ENCODE peak calls at places on chromosomes 2 and 18, in seven cellular contexts. J is sigmoid colon; W is NCI-H748 treated with DMSO at 0.1 percent for 48 hours; M is substantia nigra; G is HEK293T; X is activated T-cell treated with anti-CD3 and anti-CD28 coated beads, Interleukin-2, amount 50 U/mL, for 72 hours; S is effector memory CD8-positive, alpha-beta T cell. P is an unnamed sample.

GRCh38 chr2:88638743-88639142 is 11.5 kb upstream of the EIF2AK3 start:
- DNase-seq in W (no peak), M (no peak), S (peak), J (no peak), G (no peak), X (peak), P (no peak)

GRCh38 chr18:29063346-29063745 is 886.4 kb upstream of the CDH2 start:
- DNase-seq in W (no peak), S (no peak), J (no peak), G (no peak), X (no peak), M (no peak), P (no peak)

GRCh38 chr2:165794520-165794882 is 454 bp upstream of the GALNT3 start:
- DNase-seq in W (peak), G (no peak), M (no peak), J (peak), S (peak), X (peak), P (peak)

GRCh38 chr2:169862816-169863215 is 35.6 kb downstream of the UBR3 start:
- DNase-seq in M (no peak), G (no peak), J (no peak), S (no peak), W (no peak), X (no peak), P (no peak)

GRCh38 chr2:6909431-6910385 is 7.5 kb upstream of the RNF144A start:
- DNase-seq in M (no peak), W (no peak), X (peak), J (no peak), S (peak), G (no peak), P (no peak)

GRCh38 chr2:10043256-10043905 is at the start of gene KLF11:
- DNase-seq in X (peak), W (peak), J (peak), M (peak), G (peak), S (peak), P (peak)

GRCh38 chr2:234679766-234680687 is 183.1 kb upstream of the ARL4C start:
- DNase-seq in G (no peak), W (no peak), S (no peak), J (peak), X (no peak), M (no peak), P (no peak)

GRCh38 chr18:77000527-77000926 is 132.1 kb downstream of the MBP start:
- DNase-seq in M (no peak), J (peak), G (peak), S (peak), X (peak), W (no peak), P (no peak)

GRCh38 chr2:37645363-37645762 is 26.1 kb downstream of the CDC42EP3 start:
- DNase-seq in G (no peak), S (no peak), J (no peak), W (no peak), X (no peak), M (no peak), P (no peak)

GRCh38 chr2:191721331-191721730 is 43.4 kb downstream of the NABP1 start:
- DNase-seq in W (no peak), J (no peak), S (no peak), M (no peak), X (no peak), G (no peak), P (no peak)

GRCh38 chr2:55365303-55365702 is 54.4 kb downstream of the CCDC88A start:
- DNase-seq in G (no peak), W (no peak), J (no peak), S (no peak), X (no peak), M (no peak), P (no peak)

GRCh38 chr2:144377929-144378328 is 142.0 kb downstream of the ZEB2 start:
- DNase-seq in G (no peak), M (no peak), J (no peak), X (no peak), W (no peak), S (no peak), P (no peak)

GRCh38 chr2:200184748-200185574 is 121.5 kb upstream of the SPATS2L start:
- DNase-seq in G (no peak), M (no peak), W (no peak), X (no peak), J (no peak), S (no peak), P (no peak)

GRCh38 chr18:2654105-2654827 is 1.3 kb upstream of the SMCHD1 start:
- DNase-seq in G (no peak), S (no peak), X (no peak), M (no peak), J (no peak), W (no peak), P (no peak)

GRCh38 chr2:144512421-144513272 is 7.3 kb downstream of the ZEB2 start:
- DNase-seq in S (no peak), X (no peak), W (no peak), M (no peak), J (no peak), G (no peak), P (no peak)

GRCh38 chr2:96344011-96344410 is 8.4 kb downstream of the NCAPH start:
- DNase-seq in G (no peak), M (no peak), S (peak), W (no peak), J (no peak), X (peak), P (no peak)

GRCh38 chr2:238839428-238839827 is 8.5 kb upstream of the TWIST2 start:
- DNase-seq in S (no peak), M (no peak), G (no peak), X (no peak), J (no peak), W (no peak), P (no peak)

GRCh38 chr2:235747868-235748144 is 254.0 kb downstream of the AGAP1 start:
- DNase-seq in S (no peak), W (no peak), G (no peak), X (no peak), J (no peak), M (no peak), P (peak)

GRCh38 chr2:47656715-47657600 is 126.0 kb upstream of the MSH6 start:
- DNase-seq in W (no peak), M (no peak), J (no peak), S (no peak), X (no peak), G (no peak), P (no peak)

GRCh38 chr2:210158236-210158635 is 13.0 kb downstream of the KANSL1L start:
- DNase-seq in W (no peak), J (no peak), S (no peak), X (no peak), M (no peak), G (no peak), P (no peak)

GRCh38 chr2:203914546-203915169 is 21.9 kb upstream of the ICOS start:
- DNase-seq in M (no peak), S (peak), G (no peak), X (peak), J (no peak), W (no peak), P (no peak)

GRCh38 chr2:61328707-61329251 is 142.1 kb downstream of the USP34 start:
- DNase-seq in W (no peak), G (peak), S (no peak), M (no peak), X (no peak), J (no peak), P (peak)

GRCh38 chr2:66803651-66804050 is 368.7 kb downstream of the MEIS1 start:
- DNase-seq in S (no peak), X (no peak), G (no peak), W (no peak), M (no peak), J (no peak), P (no peak)

GRCh38 chr2:12742891-12743290 is 26.2 kb downstream of the TRIB2 start:
- DNase-seq in M (no peak), W (no peak), J (no peak), X (no peak), G (no peak), S (no peak), P (no peak)

GRCh38 chr2:232887171-232887850 is 17.2 kb downstream of the SNORC start:
- DNase-seq in M (no peak), G (no peak), S (no peak), X (no peak), W (no peak), J (no peak), P (no peak)

GRCh38 chr2:152034257-152034801 is 64.5 kb downstream of the CACNB4 start:
- DNase-seq in J (no peak), M (no peak), W (no peak), S (no peak), X (no peak), G (no peak), P (no peak)